ENCODE peak calls at places on chromosomes 16 and 17, in nine cellular contexts. V, S, M, I, G, A, K, E and R are unnamed samples.

GRCh38 chr17:19706791-19707727 is 9.3 kb downstream of the SLC47A2 start:
- DNase-seq in V (no peak), E (no peak), A (no peak), S (no peak), G (no peak), K (peak), M (no peak), I (no peak), R (no peak)

GRCh38 chr17:65698381-65699061 is 137.1 kb upstream of the AXIN2 start:
- DNase-seq in G (no peak), I (peak), M (no peak), K (no peak), S (no peak), E (peak), V (peak), A (no peak), R (no peak)

GRCh38 chr16:82042841-82043240 is 7.8 kb downstream of the HSD17B2 start:
- DNase-seq in K (no peak), A (no peak), M (no peak), V (no peak), G (peak), E (no peak), S (no peak), I (no peak), R (no peak)

GRCh38 chr16:22284637-22285515 is 12.3 kb upstream of the POLR3E start:
- DNase-seq in S (no peak), E (peak), M (no peak), V (peak), K (no peak), I (no peak), G (no peak), A (no peak), R (no peak)

GRCh38 chr16:30183961-30184429 is 593 bp downstream of the CORO1A start:
- DNase-seq in E (no peak), K (no peak), V (no peak), G (no peak), S (peak), A (no peak), M (peak), I (no peak), R (no peak)

GRCh38 chr16:81401035-81401950 is 43.3 kb upstream of the CMIP start:
- DNase-seq in A (peak), E (no peak), G (peak), V (peak), S (no peak), K (no peak), I (peak), M (peak), R (no peak)

GRCh38 chr17:38667099-38667786 is 7.5 kb downstream of the EPOP start:
- DNase-seq in I (peak), S (peak), G (peak), K (peak), A (peak), V (peak), M (peak), E (peak), R (no peak)

GRCh38 chr17:60135951-60136666 is 13.7 kb upstream of the CA4 start:
- DNase-seq in G (no peak), S (no peak), A (no peak), K (no peak), V (no peak), E (no peak), I (no peak), M (peak), R (no peak)

GRCh38 chr16:50284131-50284911 is 18.0 kb downstream of the ADCY7 start:
- DNase-seq in M (no peak), A (no peak), E (no peak), K (peak), G (no peak), V (no peak), S (no peak), I (no peak), R (no peak)

GRCh38 chr16:52099382-52099781 is 447.6 kb downstream of the TOX3 start:
- DNase-seq in S (no peak), V (no peak), I (no peak), K (no peak), E (no peak), M (no peak), G (no peak), A (no peak), R (no peak)

GRCh38 chr16:12387786-12388185 is 411.3 kb downstream of the SNX29 start:
- DNase-seq in V (no peak), M (no peak), I (no peak), A (no peak), G (peak), K (no peak), S (no peak), E (no peak), R (no peak)

GRCh38 chr17:77963441-77963840 is 4.9 kb downstream of the TNRC6C start:
- DNase-seq in K (peak), M (no peak), A (peak), I (peak), E (peak), V (peak), G (peak), S (peak), R (no peak)

GRCh38 chr16:8713635-8714097 is 39.2 kb downstream of the ABAT start:
- DNase-seq in S (no peak), V (no peak), G (no peak), I (no peak), A (no peak), M (no peak), K (no peak), E (no peak), R (no peak)

GRCh38 chr16:57042157-57043111 is 49.9 kb upstream of the CPNE2 start:
- DNase-seq in K (no peak), I (no peak), M (no peak), E (no peak), G (no peak), V (no peak), S (peak), A (no peak), R (no peak)